ENCODE peak calls at places on chromosomes 16 and 17, in ten cellular contexts. E, Y, T, K, M, X, N, V, D and G are unnamed samples.

GRCh38 chr17:72608436-72608835 is 484.1 kb downstream of the SLC39A11 start:
- DNase-seq in E (no peak), Y (no peak), T (no peak), K (no peak), M (no peak), X (no peak), N (no peak), V (no peak), D (no peak), G (no peak)

GRCh38 chr17:42679001-42679491 is 2.3 kb upstream of the PLEKHH3 start:
- DNase-seq in E (no peak), Y (peak), T (peak), K (no peak), M (no peak), X (no peak), N (peak), V (no peak), D (peak), G (no peak)

GRCh38 chr17:58710948-58711552 is 18.6 kb downstream of the RAD51C start:
- DNase-seq in E (peak), Y (peak), T (peak), K (peak), M (peak), X (no peak), N (peak), V (peak), D (peak), G (no peak)

GRCh38 chr17:1259910-1260389 is 10.3 kb upstream of the BHLHA9 start:
- DNase-seq in E (no peak), Y (no peak), T (no peak), K (no peak), M (no peak), X (no peak), N (no peak), V (no peak), D (no peak), G (peak)

GRCh38 chr17:78671607-78672404 is 94.6 kb upstream of the DNAH17 start:
- DNase-seq in E (no peak), Y (no peak), T (no peak), K (no peak), M (no peak), X (no peak), N (no peak), V (no peak), D (no peak), G (no peak)

GRCh38 chr17:62902573-62903229 is 63.3 kb upstream of the TANC2 start:
- DNase-seq in E (no peak), Y (no peak), T (no peak), K (no peak), M (no peak), X (no peak), N (no peak), V (no peak), D (no peak), G (no peak)

GRCh38 chr17:38343608-38343980 is at the start of gene GPR179:
- DNase-seq in E (no peak), Y (no peak), T (no peak), K (no peak), M (no peak), X (no peak), N (no peak), V (no peak), D (no peak), G (no peak)

GRCh38 chr17:82332669-82333278 is 792 bp downstream of the SECTM1 start:
- DNase-seq in E (peak), Y (peak), T (no peak), K (peak), M (no peak), X (no peak), N (peak), V (no peak), D (no peak), G (peak)

GRCh38 chr17:48544356-48545021 is 420 bp downstream of the HOXB2 start:
- DNase-seq in E (peak), Y (peak), T (peak), K (no peak), M (no peak), X (no peak), N (no peak), V (no peak), D (peak), G (peak)

GRCh38 chr16:847151-847550 is 46.6 kb upstream of the GNG13 start:
- DNase-seq in E (no peak), Y (no peak), T (no peak), K (no peak), M (no peak), X (no peak), N (no peak), V (no peak), D (no peak), G (no peak)

GRCh38 chr17:58352843-58353719 is 1.1 kb upstream of the SUPT4H1 start:
- DNase-seq in E (peak), Y (peak), T (no peak), K (peak), M (no peak), X (no peak), N (peak), V (no peak), D (peak), G (no peak)

GRCh38 chr17:59361386-59361785 is 29.9 kb downstream of the YPEL2 start:
- DNase-seq in E (peak), Y (no peak), T (no peak), K (no peak), M (no peak), X (no peak), N (no peak), V (no peak), D (no peak), G (no peak)